ENCODE peak calls at places on chromosome 12, in ten cellular contexts. B, F, X, I, C, Y, T, P, S and M are unnamed samples.

GRCh38 chr12:1115471-1116242 is 124.6 kb downstream of the ERC1 start:
- DNase-seq in T (no peak), X (no peak), B (no peak), F (peak; percentile 56), C (no peak), Y (no peak), S (peak; percentile 47), P (peak; percentile 56), I (no peak), M (no peak)

GRCh38 chr12:47343684-47344567 is 264.2 kb upstream of the AMIGO2 start:
- DNase-seq in Y (no peak), P (peak; percentile 86), B (no peak), X (no peak), S (no peak), T (no peak), F (peak; percentile 86), I (no peak), C (no peak), M (no peak)

GRCh38 chr12:25546318-25546717 is 6.8 kb downstream of the LMNTD1 start:
- DNase-seq in I (no peak), T (no peak), Y (no peak), B (no peak), C (no peak), X (no peak), S (no peak), F (no peak), P (peak; percentile 8), M (no peak)

GRCh38 chr12:122350444-122350843 is 72.0 kb downstream of the CLIP1 start:
- DNase-seq in C (no peak), T (no peak), S (peak; percentile 69), X (no peak), P (no peak), I (no peak), Y (no peak), F (peak; percentile 65), B (no peak), M (no peak)

GRCh38 chr12:57846285-57846576 is 298 bp downstream of the CTDSP2 start:
- DNase-seq in B (no peak), F (no peak), S (no peak), I (no peak), C (no peak), X (peak; percentile 30), P (no peak), T (no peak), Y (peak; percentile 70), M (no peak)

GRCh38 chr12:52372216-52373154 is 5.2 kb upstream of the KRT85 start:
- DNase-seq in P (peak; percentile 75), Y (peak; percentile 80), C (peak; percentile 70), F (peak; percentile 85), S (peak; percentile 73), I (peak; percentile 20), X (no peak), B (peak; percentile 55), T (no peak), M (peak; percentile 67)

GRCh38 chr12:67068773-67069450 is 200.2 kb upstream of the CAND1 start:
- DNase-seq in X (peak; percentile 14), I (peak; percentile 13), F (peak; percentile 43), Y (peak; percentile 24), P (peak; percentile 56), C (peak; percentile 15), B (peak; percentile 4), T (no peak), S (no peak), M (no peak)

GRCh38 chr12:32240833-32241232 is 134.2 kb downstream of the BICD1 start:
- DNase-seq in Y (no peak), T (no peak), C (no peak), X (no peak), F (peak; percentile 54), I (no peak), S (no peak), P (peak; percentile 84), B (no peak), M (no peak)

GRCh38 chr12:117084405-117085317 is 14.6 kb downstream of the TESC start:
- DNase-seq in T (no peak), S (no peak), C (no peak), Y (no peak), I (no peak), P (no peak), B (no peak), X (no peak), F (no peak), M (no peak)

GRCh38 chr12:130339946-130340345 is 2.3 kb downstream of the PIWIL1 start:
- DNase-seq in B (no peak), P (no peak), T (no peak), X (no peak), F (no peak), Y (no peak), S (no peak), C (no peak), I (no peak), M (no peak)

GRCh38 chr12:3333583-3333982 is 157.4 kb upstream of the PRMT8 start:
- DNase-seq in T (no peak), X (no peak), B (no peak), Y (peak; percentile 18), P (no peak), I (no peak), C (no peak), F (no peak), S (no peak), M (no peak)

GRCh38 chr12:51082561-51083139 is 746 bp downstream of the CSRNP2 start:
- DNase-seq in P (peak; percentile 67), Y (peak; percentile 38), T (no peak), C (no peak), B (no peak), S (no peak), X (peak; percentile 1), I (peak; percentile 22), F (peak; percentile 43), M (peak; percentile 2)

GRCh38 chr12:16531623-16532022 is 74.3 kb downstream of the LMO3 start:
- DNase-seq in S (no peak), Y (no peak), F (peak; percentile 15), B (no peak), T (peak; percentile 47), C (peak; percentile 85), I (peak; percentile 18), X (no peak), P (no peak), M (no peak)

GRCh38 chr12:65602579-65603295 is 221.5 kb upstream of the HMGA2 start:
- DNase-seq in Y (peak; percentile 79), I (peak; percentile 40), T (no peak), X (no peak), F (peak; percentile 97), P (peak; percentile 89), C (no peak), B (peak; percentile 69), S (peak; percentile 88), M (no peak)

GRCh38 chr12:18723752-18724151 is 14.1 kb downstream of the PLCZ1 start:
- DNase-seq in P (peak; percentile 68), S (peak; percentile 11), F (peak; percentile 61), T (no peak), Y (peak; percentile 58), B (no peak), C (no peak), X (no peak), I (no peak), M (no peak)

GRCh38 chr12:122961551-122962329 is 4.5 kb downstream of the ABCB9 start:
- DNase-seq in T (peak; percentile 60), P (no peak), I (no peak), C (peak; percentile 69), X (no peak), B (no peak), Y (no peak), S (no peak), F (no peak), M (no peak)

GRCh38 chr12:8689606-8690175 is 8.1 kb upstream of the RIMKLB start:
- DNase-seq in B (no peak), T (no peak), F (no peak), Y (no peak), X (no peak), S (no peak), P (no peak), I (no peak), C (no peak), M (no peak)

GRCh38 chr12:93214523-93215289 is 163.0 kb upstream of the NUDT4 start:
- DNase-seq in X (no peak), Y (no peak), S (no peak), I (no peak), B (no peak), F (no peak), T (no peak), C (no peak), P (no peak), M (no peak)

GRCh38 chr12:2011641-2012607 is 7.7 kb upstream of the DCP1B start:
- DNase-seq in Y (no peak), X (no peak), S (no peak), F (no peak), B (no peak), T (no peak), P (no peak), C (peak; percentile 33), I (no peak), M (no peak)

GRCh38 chr12:97946701-97947100 is 484.1 kb downstream of the RMST start:
- DNase-seq in S (no peak), P (no peak), Y (no peak), C (no peak), X (no peak), F (no peak), T (no peak), B (no peak), I (no peak), M (no peak)

GRCh38 chr12:92199846-92200576 is 54.4 kb upstream of the BTG1 start:
- DNase-seq in X (no peak), F (peak; percentile 39), P (no peak), Y (no peak), B (no peak), C (no peak), T (no peak), S (no peak), I (no peak), M (no peak)

GRCh38 chr12:97837401-97837800 is 374.8 kb downstream of the RMST start:
- DNase-seq in C (no peak), S (no peak), T (no peak), Y (peak; percentile 16), F (peak; percentile 76), X (no peak), B (no peak), P (peak; percentile 8), I (no peak), M (no peak)

GRCh38 chr12:124764870-124765570 is 98.6 kb downstream of the SCARB1 start:
- DNase-seq in F (peak; percentile 91), Y (peak; percentile 64), T (no peak), S (peak; percentile 93), P (peak; percentile 95), C (no peak), X (no peak), I (peak; percentile 73), B (no peak), M (no peak)